ENCODE peak calls at places on chromosomes 11 and 22, in seven cellular contexts. G is SK-N-SH, D is sigmoid colon, Y is stomach, W is HepG2, Q is K562, P is GM12878. U is an unnamed sample.

GRCh38 chr22:22609271-22609670 is 35.1 kb upstream of the GGTLC2 start:
- DNase-seq in Y (no peak), W (no peak), G (no peak), P (no peak), Q (no peak), D (no peak), U (no peak)

GRCh38 chr11:10488121-10488580 is 33.1 kb downstream of the AMPD3 start:
- DNase-seq in Q (no peak), P (no peak), W (no peak), G (no peak), Y (peak), D (no peak), U (peak)

GRCh38 chr11:76207642-76208378 is 1.5 kb upstream of the WNT11 start:
- DNase-seq in G (peak), D (peak), Q (peak), Y (peak), W (peak), P (no peak), U (peak)

GRCh38 chr11:104000798-104001197 is 35.6 kb upstream of the DDI1 start:
- DNase-seq in P (no peak), Y (no peak), D (no peak), W (no peak), Q (no peak), G (no peak), U (no peak)

GRCh38 chr22:30204742-30205111 is 41.8 kb downstream of the LIF start:
- DNase-seq in P (no peak), D (no peak), Q (no peak), Y (peak), G (peak), W (no peak), U (no peak)

GRCh38 chr11:102293873-102294601 is 23.2 kb upstream of the BIRC3 start:
- DNase-seq in G (no peak), W (peak), P (no peak), Q (no peak), Y (no peak), D (no peak), U (no peak)

GRCh38 chr11:30392221-30392784 is 69.4 kb downstream of the ARL14EP start:
- DNase-seq in G (no peak), Q (no peak), P (no peak), W (no peak), D (no peak), Y (no peak), U (no peak)

GRCh38 chr11:131744847-131745246 is 374.4 kb downstream of the NTM start:
- DNase-seq in Q (no peak), P (no peak), D (no peak), G (no peak), W (no peak), Y (no peak), U (no peak)

GRCh38 chr22:35219012-35219411 is 38.3 kb upstream of the HMGXB4 start:
- DNase-seq in D (no peak), Q (peak), G (no peak), P (no peak), W (no peak), Y (no peak), U (no peak)

DNA sequence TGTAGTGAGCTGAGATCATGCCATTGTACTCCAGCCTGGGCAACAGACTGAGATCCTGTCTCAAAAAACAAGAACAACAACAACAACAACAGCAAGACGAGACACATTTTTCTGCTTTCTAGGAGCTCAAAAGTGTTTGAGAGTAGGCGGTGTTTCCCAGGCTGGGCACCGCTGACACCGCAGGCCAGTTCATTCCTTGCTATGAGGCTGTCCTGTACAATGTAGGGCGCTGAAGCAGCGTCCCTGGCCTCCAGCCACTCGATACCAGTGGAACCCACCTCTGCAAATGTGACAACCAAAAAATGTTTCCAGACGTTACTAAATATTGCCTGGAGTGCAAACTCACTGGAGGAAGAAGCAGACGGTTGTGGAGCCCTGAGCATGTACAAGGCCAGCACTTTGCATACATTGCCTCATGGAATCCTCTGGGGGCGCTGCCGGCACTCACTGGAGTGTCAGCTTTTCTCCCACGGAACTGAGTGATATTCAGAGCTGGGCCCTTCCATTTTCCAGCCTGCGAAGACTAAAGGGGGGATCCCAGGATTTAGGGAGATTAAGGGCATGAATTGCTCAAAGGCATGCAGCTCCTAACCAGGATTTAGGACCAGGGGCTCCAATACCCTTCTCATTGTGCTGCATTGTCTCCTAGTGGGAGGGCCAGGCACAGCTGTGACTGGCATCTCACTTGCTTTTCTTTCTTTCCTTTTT is 5.8 kb upstream of the MIEF1 start:
- DNase-seq in D (peak), P (no peak), W (peak), G (peak), Q (peak), Y (peak), U (peak)
- TF ChIP-seq POLR2AphosphoS5 in D (no peak), P (no peak), W (no peak), G (no peak), Q (no peak), Y (no peak), U (no peak)

DNA sequence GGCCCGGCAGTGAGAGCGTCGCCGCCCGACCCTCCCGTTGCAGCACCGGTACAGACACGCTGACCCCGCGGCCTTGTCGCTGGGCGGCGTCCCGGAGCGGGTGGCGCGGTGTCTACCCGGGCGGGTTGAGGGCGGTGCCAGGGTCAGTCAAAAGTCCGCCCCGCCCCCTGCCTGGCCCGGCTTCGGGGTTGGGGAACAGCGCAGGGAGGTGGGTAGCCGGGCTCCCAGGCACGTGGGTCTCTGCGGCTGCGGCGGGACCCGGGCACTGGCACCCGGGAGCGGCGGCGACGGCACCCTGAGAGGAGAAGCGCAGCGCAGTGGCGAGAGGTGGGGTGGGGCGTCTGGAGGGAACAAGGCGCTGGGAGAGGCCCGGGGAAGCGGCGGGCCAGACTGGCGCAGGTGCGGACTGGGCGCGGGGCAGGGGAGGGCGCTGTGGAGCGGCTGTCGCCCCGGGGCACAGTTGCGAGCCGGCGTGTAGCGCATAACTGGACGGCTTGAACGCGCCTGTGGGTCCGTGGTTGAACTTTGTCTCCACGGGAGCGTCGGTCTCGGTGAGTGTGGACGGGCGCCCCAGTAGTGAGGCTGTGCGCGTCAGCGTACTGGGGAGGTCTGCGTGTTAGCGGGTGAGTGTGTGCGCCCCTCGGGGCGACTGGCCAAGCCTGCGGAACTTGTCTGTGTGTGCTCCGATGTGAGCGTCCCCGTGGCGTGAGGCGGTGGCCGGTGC is at the start of gene P2RY2:
- DNase-seq in W (peak), G (peak), Y (peak), P (no peak), Q (no peak), D (peak), U (peak)
- TF ChIP-seq POLR2AphosphoS5 in W (no peak), G (no peak), Y (no peak), P (no peak), Q (no peak), D (no peak), U (peak)

GRCh38 chr11:123072279-123072678 is 10.3 kb upstream of the HSPA8 start:
- DNase-seq in G (no peak), P (no peak), D (no peak), Y (peak), Q (no peak), W (no peak), U (peak)
- TF ChIP-seq POLR2AphosphoS5 in G (no peak), P (no peak), D (no peak), Y (no peak), Q (no peak), W (no peak), U (no peak)

DNA sequence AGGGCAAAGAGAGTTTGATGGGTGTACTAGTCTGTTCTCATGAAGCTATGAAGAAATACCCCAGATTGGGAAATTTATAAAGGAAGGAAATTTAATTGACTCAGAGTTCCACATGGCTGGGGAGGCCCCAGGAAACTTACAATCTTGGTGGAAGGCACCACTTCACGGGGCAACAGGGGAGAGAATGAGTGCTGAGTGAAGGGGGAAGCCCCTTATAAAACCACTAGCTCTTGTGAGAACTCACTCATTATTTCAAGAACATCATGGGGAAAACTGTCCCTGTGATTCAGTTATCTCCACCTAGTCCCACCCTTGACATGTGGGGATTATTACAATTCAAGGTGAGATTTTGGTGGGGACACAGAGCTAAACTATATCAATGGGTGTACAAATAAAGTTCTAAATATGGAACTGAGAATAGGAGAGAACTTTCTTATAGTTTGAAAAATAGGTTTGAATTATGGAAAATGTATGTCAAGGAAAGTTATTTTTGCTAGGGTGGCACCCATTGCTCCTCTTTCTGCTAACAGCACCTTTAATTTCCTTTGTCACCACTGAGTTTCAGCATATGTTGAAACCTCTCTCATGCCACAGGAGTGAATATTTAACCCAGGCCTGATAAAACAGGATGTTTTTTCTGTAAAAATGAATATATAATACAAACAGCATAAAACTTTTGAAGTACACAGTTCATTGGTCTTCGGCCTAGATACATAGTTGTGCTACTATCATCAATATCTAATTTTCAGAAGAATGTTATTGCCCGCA is 385.7 kb upstream of the ANO5 start:
- DNase-seq in P (no peak), W (no peak), D (no peak), G (no peak), Q (no peak), Y (no peak), U (no peak)
- TF ChIP-seq POLR2AphosphoS5 in P (no peak), W (no peak), D (no peak), G (no peak), Q (no peak), Y (no peak), U (no peak)

DNA sequence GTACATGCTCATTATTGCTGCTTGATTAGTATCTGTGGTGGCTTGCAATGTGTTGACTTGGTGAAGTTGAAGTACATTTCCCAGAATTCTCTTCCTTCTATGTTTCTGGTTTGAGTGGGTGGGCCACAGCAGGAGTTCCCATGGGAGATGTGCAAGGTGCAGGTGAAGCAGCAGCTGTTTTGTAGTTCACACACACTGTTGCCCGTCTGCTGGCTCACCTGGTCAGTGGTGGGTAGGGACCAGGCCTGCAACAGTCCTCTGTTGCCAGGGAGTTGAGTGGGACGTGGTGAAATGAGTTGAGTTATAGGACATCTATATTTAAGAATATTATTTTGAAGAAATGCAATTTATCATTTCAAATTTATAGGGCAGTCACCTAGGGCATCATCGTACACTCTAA is 417.4 kb downstream of the TMEM135 start:
- DNase-seq in D (no peak), Y (no peak), G (no peak), Q (no peak), P (no peak), W (no peak), U (no peak)
- TF ChIP-seq POLR2AphosphoS5 in D (no peak), Y (no peak), G (no peak), Q (no peak), P (no peak), W (no peak), U (no peak)

DNA sequence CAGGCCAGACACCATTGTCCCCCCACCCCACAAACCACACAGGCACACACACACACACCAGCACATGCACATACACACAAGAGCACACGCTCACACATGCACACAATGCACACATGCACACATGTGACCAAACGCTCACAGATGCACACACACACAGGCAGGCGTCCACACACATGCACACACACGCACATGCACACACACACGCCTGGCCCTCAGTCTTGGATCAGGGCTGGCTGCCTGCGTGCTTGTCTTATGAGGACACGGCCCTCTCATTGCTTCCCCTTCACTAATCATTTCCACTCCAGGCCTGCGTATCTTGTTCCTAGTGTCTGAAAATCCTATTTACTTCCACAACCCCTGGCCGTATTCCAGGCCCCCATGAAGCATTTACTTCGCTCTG is 740.5 kb downstream of the BRD1 start:
- DNase-seq in Y (no peak), G (no peak), W (no peak), P (no peak), D (peak), Q (no peak), U (no peak)
- TF ChIP-seq POLR2AphosphoS5 in Y (no peak), G (no peak), W (no peak), P (no peak), D (no peak), Q (no peak), U (no peak)

DNA sequence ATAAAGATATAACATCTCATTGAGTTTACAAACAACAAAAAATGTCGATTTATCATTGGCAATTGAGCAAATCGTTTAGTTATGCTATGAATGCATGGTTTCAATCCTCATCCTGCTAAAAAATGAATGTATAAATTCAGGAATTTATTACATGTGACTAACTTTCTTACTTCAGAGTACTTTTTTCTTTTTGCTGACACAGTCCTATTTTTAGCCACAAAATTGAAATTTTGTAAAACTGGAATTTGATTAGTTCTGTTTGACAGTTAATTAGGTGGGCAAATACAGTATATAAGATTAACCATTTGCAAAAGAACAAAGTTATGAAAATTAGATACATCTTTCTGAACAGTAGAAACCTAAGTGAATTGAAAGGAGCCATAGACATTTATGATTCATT is 925.0 kb upstream of the CHORDC1 start:
- DNase-seq in D (no peak), G (no peak), Q (no peak), Y (no peak), W (no peak), P (no peak), U (no peak)
- TF ChIP-seq POLR2AphosphoS5 in D (no peak), G (no peak), Q (no peak), Y (no peak), W (no peak), P (no peak), U (no peak)

U was measured in upper lobe of left lung.